ENCODE peak calls at places on chromosomes 4 and X, in six cellular contexts. L, X, U, A, C and H are unnamed samples.

GRCh38 chrX:19535481-19535880 is 20.2 kb upstream of the MAP3K15 start:
- DNase-seq in U (no peak), X (no peak), L (no peak), A (no peak), C (no peak), H (no peak)

GRCh38 chr4:95268819-95269565 is 279.8 kb downstream of the UNC5C start:
- DNase-seq in A (no peak), C (no peak), X (no peak), L (no peak), U (no peak), H (no peak)

GRCh38 chrX:153868576-153869472 is 17.1 kb downstream of the L1CAM start:
- DNase-seq in X (peak; percentile 36), A (no peak), U (no peak), L (no peak), C (no peak), H (no peak)

GRCh38 chr4:22315643-22316042 is 200.2 kb downstream of the ADGRA3 start:
- DNase-seq in A (no peak), C (no peak), L (no peak), X (no peak), U (no peak), H (no peak)

GRCh38 chrX:28586891-28587635 is at the start of gene IL1RAPL1:
- DNase-seq in A (no peak), L (no peak), C (no peak), U (no peak), X (no peak), H (peak; percentile 16)

GRCh38 chr4:152585036-152585439 is 49.1 kb upstream of the FBXW7 start:
- DNase-seq in U (no peak), L (no peak), C (no peak), A (no peak), X (no peak), H (no peak)

GRCh38 chr4:112332398-112332797 is 35.2 kb downstream of the ALPK1 start:
- DNase-seq in X (no peak), L (no peak), U (no peak), A (no peak), C (no peak), H (no peak)

GRCh38 chrX:119062750-119063374 is 9.9 kb upstream of the CT47C1 start:
- DNase-seq in X (no peak), A (no peak), U (no peak), C (no peak), L (no peak), H (peak; percentile 3)

GRCh38 chr4:71269241-71269640 is 69.6 kb upstream of the SLC4A4 start:
- DNase-seq in C (no peak), X (no peak), A (no peak), L (no peak), U (no peak), H (no peak)

GRCh38 chr4:168218663-168219062 is 99.9 kb downstream of the DDX60 start:
- DNase-seq in A (no peak), L (no peak), U (no peak), C (no peak), X (no peak), H (no peak)

GRCh38 chr4:108361886-108362285 is 193.2 kb upstream of the LEF1 start:
- DNase-seq in U (no peak), X (no peak), L (no peak), C (no peak), A (no peak), H (no peak)

GRCh38 chr4:76055005-76055404 is 19.1 kb upstream of the CXCL11 start:
- DNase-seq in A (no peak), U (no peak), L (no peak), X (no peak), C (no peak), H (no peak)

GRCh38 chr4:173698557-173699262 is 168.7 kb upstream of the HAND2 start:
- DNase-seq in U (no peak), C (no peak), X (no peak), L (no peak), A (no peak), H (peak; percentile 55)

GRCh38 chrX:292900-293897 is 12.0 kb downstream of the PLCXD1 start:
- DNase-seq in U (no peak), A (no peak), L (peak; percentile 56), C (no peak), X (peak; percentile 29), H (no peak)

GRCh38 chr4:140641105-140641555 is 72.4 kb upstream of the UCP1 start:
- DNase-seq in A (no peak), U (no peak), C (no peak), L (no peak), X (no peak), H (no peak)

GRCh38 chrX:18879144-18879543 is 104.8 kb downstream of the PHKA2 start:
- DNase-seq in U (no peak), A (no peak), C (no peak), L (peak; percentile 57), X (no peak), H (no peak)

GRCh38 chrX:100830143-100830542 is 10.0 kb downstream of the CSTF2 start:
- DNase-seq in U (no peak), L (no peak), X (no peak), C (no peak), A (no peak), H (no peak)

GRCh38 chrX:13732246-13733067 is 2.0 kb downstream of the TRAPPC2 start:
- DNase-seq in A (no peak), U (no peak), L (no peak), C (no peak), X (no peak), H (no peak)

GRCh38 chrX:86711531-86712180 is 563.4 kb downstream of the DACH2 start:
- DNase-seq in A (no peak), C (no peak), L (no peak), U (no peak), X (no peak), H (no peak)

GRCh38 chrX:129956765-129957164 is 25.7 kb upstream of the BCORL1 start:
- DNase-seq in L (no peak), A (no peak), U (no peak), X (no peak), C (no peak), H (no peak)

GRCh38 chr4:34261799-34262314 is 1982.5 kb downstream of the ARAP2 start:
- DNase-seq in C (no peak), A (no peak), L (no peak), U (no peak), X (no peak), H (no peak)

GRCh38 chr4:145605941-145606340 is 13.2 kb upstream of the MMAA start:
- DNase-seq in A (no peak), U (no peak), L (no peak), C (no peak), X (no peak), H (no peak)

GRCh38 chr4:10075953-10076391 is 40.6 kb downstream of the WDR1 start:
- DNase-seq in C (no peak), A (no peak), U (no peak), L (no peak), X (peak; percentile 26), H (no peak)

GRCh38 chr4:105859233-105859632 is 36.0 kb upstream of the NPNT start:
- DNase-seq in L (no peak), U (no peak), C (no peak), X (no peak), A (no peak), H (no peak)

GRCh38 chr4:186760576-186760975 is 36.9 kb upstream of the FAT1 start:
- DNase-seq in C (no peak), X (no peak), A (no peak), L (no peak), U (no peak), H (peak; percentile 11)

GRCh38 chr4:173736840-173737239 is 206.8 kb upstream of the HAND2 start:
- DNase-seq in C (no peak), L (no peak), U (no peak), A (no peak), X (no peak), H (no peak)

GRCh38 chr4:150082241-150082640 is 4.0 kb downstream of the DCLK2 start:
- DNase-seq in U (no peak), X (no peak), A (no peak), L (no peak), C (no peak), H (no peak)

DNA sequence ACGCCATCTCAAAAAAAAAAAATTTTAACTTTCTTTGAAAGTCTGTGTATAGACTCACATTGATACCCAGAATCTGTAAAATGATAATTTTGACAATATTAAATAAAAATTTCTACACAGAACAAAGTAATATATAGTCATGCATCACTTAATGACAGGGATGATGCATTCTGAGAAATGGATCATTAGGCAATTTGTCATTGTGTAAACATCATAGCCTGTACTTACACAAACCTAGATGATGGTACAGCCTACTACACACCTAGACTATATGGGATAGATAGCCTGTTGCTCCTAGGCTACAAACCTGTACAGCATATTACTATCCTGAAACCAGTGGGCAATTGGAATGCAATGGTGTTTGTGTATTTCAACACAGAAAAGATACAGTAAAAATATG is 107.7 kb downstream of the BLTP1 start:
- DNase-seq in U (no peak), X (no peak), C (no peak), L (no peak), A (no peak), H (no peak)
- H3K36me3 ChIP-seq in U (peaks cover 34% of the 10 kb centered on the region), X (peaks cover 2% of the 10 kb centered on the region), C (no peaks in the 10 kb centered on the region), L (peaks cover 53% of the 10 kb centered on the region), A (peaks cover 59% of the 10 kb centered on the region), H (peaks cover 20% of the 10 kb centered on the region)

DNA sequence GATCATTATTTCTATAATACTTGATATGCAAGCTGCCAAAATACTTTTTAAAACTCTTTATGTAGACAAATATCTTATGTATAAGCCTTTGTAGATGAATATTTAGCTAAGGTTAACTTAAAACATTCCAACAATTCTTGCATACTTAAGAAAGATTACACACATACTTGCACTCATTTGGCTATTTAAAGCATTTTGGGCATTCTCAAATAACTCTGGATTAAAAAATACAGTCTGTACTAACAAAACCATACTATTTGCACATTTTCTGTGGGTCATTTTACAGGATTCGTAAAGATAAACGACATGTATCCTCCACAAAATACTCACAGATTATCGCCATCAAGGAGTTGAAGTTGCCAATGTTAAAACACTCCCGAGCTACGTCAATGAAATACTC is 26.5 kb downstream of the RASGEF1B start:
- DNase-seq in X (no peak), L (no peak), C (no peak), A (no peak), U (no peak), H (no peak)
- H3K36me3 ChIP-seq in X (no peaks in the 10 kb centered on the region), L (peaks cover 29% of the 10 kb centered on the region), C (no peaks in the 10 kb centered on the region), A (peaks cover 16% of the 10 kb centered on the region), U (peaks cover 9% of the 10 kb centered on the region), H (no peaks in the 10 kb centered on the region)

DNA sequence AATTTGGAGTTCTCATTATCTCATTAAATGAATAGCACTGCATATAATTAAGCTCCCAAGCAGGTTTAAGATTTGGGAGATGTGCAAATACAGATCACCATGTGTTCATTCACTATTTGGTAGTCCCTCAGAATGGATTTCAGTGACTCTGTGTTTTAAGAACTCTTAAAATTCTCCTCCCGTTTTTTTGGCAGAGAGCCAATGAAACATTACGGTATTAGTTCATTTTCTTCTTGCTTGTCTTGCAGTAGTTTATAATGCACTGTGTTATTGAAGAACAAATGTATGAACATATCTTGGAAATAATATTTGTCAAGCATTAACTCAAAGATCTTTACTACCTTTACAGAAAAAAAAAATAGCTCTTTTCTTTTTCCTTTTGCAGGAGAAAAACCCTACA is 32.7 kb downstream of the KLF3 start:
- DNase-seq in C (no peak), L (no peak), A (no peak), X (no peak), U (no peak), H (no peak)
- H3K36me3 ChIP-seq in C (no peaks in the 10 kb centered on the region), L (peaks cover 25% of the 10 kb centered on the region), A (peaks cover 57% of the 10 kb centered on the region), X (peaks cover 6% of the 10 kb centered on the region), U (peaks cover 34% of the 10 kb centered on the region), H (peaks cover 63% of the 10 kb centered on the region)

DNA sequence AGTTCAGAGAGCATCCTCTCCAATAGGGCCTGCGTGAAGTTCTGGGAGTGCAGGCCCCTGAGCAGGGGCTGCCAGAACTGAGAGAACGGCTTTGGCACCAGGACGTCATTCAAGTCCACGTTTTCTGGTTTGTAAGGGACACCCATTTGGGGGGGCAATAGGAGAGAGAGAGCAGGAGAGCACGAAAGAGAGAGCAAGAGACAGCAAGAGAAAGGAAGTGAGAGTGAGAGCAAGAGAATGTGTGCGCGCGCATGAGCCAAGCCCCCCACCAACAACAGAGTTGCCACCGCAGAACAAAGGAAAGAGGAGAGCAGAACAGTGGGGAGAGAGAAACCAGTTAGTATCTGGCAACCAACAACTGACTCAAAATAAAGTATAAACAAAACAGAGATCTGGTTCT is 10.4 kb downstream of the LAS1L start:
- DNase-seq in U (no peak), X (no peak), C (no peak), A (no peak), L (no peak), H (no peak)
- H3K36me3 ChIP-seq in U (peaks cover 52% of the 10 kb centered on the region), X (peaks cover 41% of the 10 kb centered on the region), C (no peaks in the 10 kb centered on the region), A (peaks cover 31% of the 10 kb centered on the region), L (peaks cover 36% of the 10 kb centered on the region), H (peaks cover 13% of the 10 kb centered on the region)